ENCODE peak calls at places on chromosome 11, in eight cellular contexts. Z, M, Y, N, E, O, L and V are unnamed samples.

GRCh38 chr11:112511271-112511670 is 250.6 kb upstream of the PLET1 start:
- DNase-seq in Z (no peak), M (no peak), Y (no peak), N (no peak), E (no peak), O (no peak), L (peak; percentile 83), V (no peak)

GRCh38 chr11:289706-290620 is 1.0 kb downstream of the PGGHG start:
- DNase-seq in Z (no peak), M (no peak), Y (no peak), N (peak; percentile 16), E (peak; percentile 13), O (no peak), L (no peak), V (no peak)

GRCh38 chr11:2466069-2466801 is 21.4 kb downstream of the KCNQ1 start:
- DNase-seq in Z (no peak), M (no peak), Y (peak; percentile 12), N (no peak), E (no peak), O (no peak), L (no peak), V (no peak)

GRCh38 chr11:78072455-78072854 is 7.2 kb downstream of the NDUFC2 start:
- DNase-seq in Z (no peak), M (no peak), Y (no peak), N (no peak), E (no peak), O (no peak), L (no peak), V (no peak)

GRCh38 chr11:72821221-72821919 is 7.2 kb downstream of the ATG16L2 start:
- DNase-seq in Z (no peak), M (no peak), Y (peak; percentile 53), N (peak; percentile 27), E (no peak), O (no peak), L (no peak), V (no peak)

GRCh38 chr11:132186193-132186592 is 815.8 kb downstream of the NTM start:
- DNase-seq in Z (no peak), M (no peak), Y (no peak), N (no peak), E (no peak), O (no peak), L (no peak), V (no peak)

GRCh38 chr11:63553759-63554158 is 9.4 kb downstream of the PLAAT2 start:
- DNase-seq in Z (no peak), M (no peak), Y (peak; percentile 19), N (no peak), E (no peak), O (peak; percentile 65), L (no peak), V (no peak)

GRCh38 chr11:105968021-105968697 is 53.9 kb downstream of the MSANTD4 start:
- DNase-seq in Z (no peak), M (no peak), Y (no peak), N (no peak), E (no peak), O (no peak), L (no peak), V (peak; percentile 1)

GRCh38 chr11:16987205-16987568 is 27.0 kb downstream of the PLEKHA7 start:
- DNase-seq in Z (peak; percentile 78), M (no peak), Y (peak; percentile 91), N (peak; percentile 23), E (no peak), O (no peak), L (no peak), V (no peak)

DNA sequence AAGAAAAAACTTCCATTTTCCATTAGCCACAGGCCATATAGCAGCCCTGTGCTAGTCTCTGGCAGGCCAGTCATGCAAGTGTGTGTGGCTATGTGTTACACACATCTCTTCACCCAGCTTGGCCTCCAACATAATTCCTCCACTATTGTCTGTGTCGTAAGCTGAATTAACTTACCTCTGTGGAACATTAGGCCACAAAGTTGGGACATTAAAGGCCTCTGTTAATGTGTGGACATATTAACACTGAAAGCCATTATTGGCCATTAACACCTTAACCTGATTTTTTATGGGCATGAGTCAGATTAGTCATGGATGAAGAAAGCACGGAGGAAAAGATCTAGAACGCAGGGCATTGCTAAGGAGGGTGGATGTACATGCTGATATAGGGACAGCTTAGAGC is 100.1 kb downstream of the DBX1 start:
- DNase-seq in Z (no peak), M (no peak), Y (no peak), N (no peak), E (no peak), O (no peak), L (no peak), V (no peak)
- TF ChIP-seq CTCF in Z (no peak), M (no peak), Y (no peak), N (no peak), E (no peak), O (no peak), L (no peak), V (no peak)

GRCh38 chr11:103546236-103546635 is 437.0 kb downstream of the DYNC2H1 start:
- DNase-seq in Z (no peak), M (no peak), Y (no peak), N (no peak), E (no peak), O (no peak), L (peak; percentile 4), V (no peak)
- H3K4me1 ChIP-seq in Z (no peaks in the 10 kb centered on the region), M (no peaks in the 10 kb centered on the region), Y (no peaks in the 10 kb centered on the region), N (no peaks in the 10 kb centered on the region), E (peaks cover 23% of the 10 kb centered on the region), O (no peaks in the 10 kb centered on the region), L (no peaks in the 10 kb centered on the region), V (peaks cover 4% of the 10 kb centered on the region)

DNA sequence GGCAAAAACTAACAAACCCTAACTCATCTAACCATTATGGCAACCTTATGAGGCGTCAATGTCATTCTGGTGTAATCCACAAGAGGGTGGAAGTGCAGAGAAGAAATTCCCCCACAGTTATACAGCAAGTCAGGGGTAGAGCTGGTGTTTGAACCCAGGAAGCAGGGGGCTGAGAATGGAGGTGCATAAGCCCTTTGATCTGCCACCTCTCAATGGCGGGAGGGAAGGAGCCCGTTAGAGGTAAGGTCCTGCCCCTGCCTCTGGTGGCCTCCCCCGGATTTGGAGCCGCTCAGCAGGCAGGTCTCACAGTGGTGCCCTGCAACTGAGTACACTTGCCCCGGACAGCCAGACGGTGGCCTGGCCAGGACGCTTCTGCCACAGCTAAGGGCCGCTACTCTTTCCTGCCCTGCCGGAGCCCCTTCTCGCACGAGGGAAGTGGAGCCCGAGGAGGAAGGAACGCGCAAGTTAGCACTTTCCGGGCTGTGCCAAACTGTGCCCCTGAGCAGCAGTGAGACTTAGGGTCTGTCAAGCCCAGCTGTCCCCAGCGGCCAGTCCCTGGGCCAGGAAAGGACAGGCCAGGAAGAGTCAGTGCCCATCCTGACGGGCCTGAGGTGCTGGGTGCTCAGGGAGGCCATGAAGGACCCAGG is 1.1 kb downstream of the FXYD2 start:
- DNase-seq in Z (no peak), M (peak; percentile 39), Y (no peak), N (peak; percentile 18), E (no peak), O (peak; percentile 21), L (no peak), V (no peak)
- TF ChIP-seq CTCF in Z (no peak), M (peak; percentile 42), Y (no peak), N (no peak), E (no peak), O (peak; percentile 49), L (no peak), V (peak; percentile 18)

DNA sequence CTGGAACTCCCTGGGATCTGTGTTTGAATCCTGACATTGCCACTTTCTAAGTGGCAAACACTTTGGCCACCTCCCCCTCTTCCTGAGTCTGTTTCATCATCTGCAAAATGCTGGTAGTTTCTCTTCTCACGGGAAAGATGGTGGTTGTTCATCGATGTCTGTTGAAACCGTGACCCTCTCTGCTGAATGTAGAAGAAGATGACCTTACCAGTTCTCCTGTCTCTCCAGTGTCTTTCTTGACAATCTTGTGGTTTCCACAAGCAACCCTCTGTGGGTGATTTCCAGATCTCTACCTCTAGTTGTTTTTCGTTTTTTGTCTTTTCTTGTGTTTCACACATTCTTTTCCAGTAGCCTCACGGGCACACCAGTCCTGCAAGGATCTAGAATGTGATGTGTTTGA is 27.5 kb downstream of the ZBTB16 start:
- DNase-seq in Z (no peak), M (no peak), Y (no peak), N (no peak), E (no peak), O (no peak), L (no peak), V (no peak)
- H3K4me1 ChIP-seq in Z (peaks cover 59% of the 10 kb centered on the region), M (peaks cover 78% of the 10 kb centered on the region), Y (peaks cover 7% of the 10 kb centered on the region), N (peaks cover 10% of the 10 kb centered on the region), E (peaks cover 100% of the 10 kb centered on the region), O (no peaks in the 10 kb centered on the region), L (peaks cover 100% of the 10 kb centered on the region), V (peaks cover 16% of the 10 kb centered on the region)

DNA sequence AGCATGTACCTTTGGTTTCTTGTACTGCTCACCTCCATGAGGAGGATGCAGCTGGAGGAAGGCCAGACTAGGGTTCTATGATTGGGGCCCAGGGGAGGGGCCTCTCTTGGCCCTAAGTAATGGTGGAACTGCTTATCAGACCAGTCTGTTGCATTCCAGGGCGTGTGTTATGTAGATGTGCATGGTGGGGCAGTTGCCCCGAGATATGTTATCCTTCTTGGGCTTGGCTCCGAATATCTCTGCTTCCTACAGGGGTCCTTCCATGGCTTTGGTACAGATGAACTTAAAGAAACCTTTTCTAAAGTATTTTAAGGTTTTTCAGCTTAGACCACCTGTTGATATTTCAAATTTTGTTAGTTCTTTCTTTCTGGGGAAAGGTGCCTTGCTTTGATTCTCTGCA is 126.0 kb downstream of the SWAP70 start:
- DNase-seq in Z (no peak), M (no peak), Y (no peak), N (no peak), E (no peak), O (no peak), L (no peak), V (no peak)
- TF ChIP-seq CTCF in Z (no peak), M (no peak), Y (no peak), N (no peak), E (no peak), O (no peak), L (no peak), V (no peak)

GRCh38 chr11:34679681-34680080 is 58.8 kb downstream of the EHF start:
- DNase-seq in Z (no peak), M (no peak), Y (no peak), N (no peak), E (peak; percentile 73), O (no peak), L (no peak), V (no peak)
- H3K4me1 ChIP-seq in Z (no peaks in the 10 kb centered on the region), M (peaks cover 10% of the 10 kb centered on the region), Y (no peaks in the 10 kb centered on the region), N (no peaks in the 10 kb centered on the region), E (no peaks in the 10 kb centered on the region), O (no peaks in the 10 kb centered on the region), L (no peaks in the 10 kb centered on the region), V (no peaks in the 10 kb centered on the region)

GRCh38 chr11:67274768-67275605 is 8.7 kb downstream of the GRK2 start:
- DNase-seq in Z (peak; percentile 34), M (no peak), Y (no peak), N (peak; percentile 52), E (peak; percentile 75), O (no peak), L (no peak), V (no peak)

GRCh38 chr11:67275606-67276409 is 9.5 kb downstream of the GRK2 start:
- DNase-seq in Z (no peak), M (no peak), Y (no peak), N (peak; percentile 15), E (no peak), O (peak; percentile 56), L (no peak), V (no peak)

GRCh38 chr11:67277231-67277961 is 11.1 kb downstream of the GRK2 start:
- DNase-seq in Z (no peak), M (peak; percentile 70), Y (peak; percentile 91), N (peak; percentile 80), E (peak; percentile 93), O (peak; percentile 99), L (peak; percentile 98), V (peak; percentile 89)

GRCh38 chr11:67278135-67278938 is 10.8 kb upstream of the ANKRD13D start:
- DNase-seq in Z (no peak), M (no peak), Y (no peak), N (peak; percentile 15), E (no peak), O (no peak), L (no peak), V (no peak)

GRCh38 chr11:67276821-67277230 is 10.6 kb downstream of the GRK2 start:
- DNase-seq in Z (no peak), M (peak; percentile 39), Y (peak; percentile 67), N (peak; percentile 57), E (no peak), O (peak; percentile 62), L (no peak), V (peak; percentile 23)
- TF ChIP-seq CTCF in Z (no peak), M (peak; percentile 20), Y (peak; percentile 30), N (no peak), E (peak; percentile 36), O (peak; percentile 60), L (no peak), V (peak; percentile 18)